ENCODE peak calls at places on chromosomes 7 and 10, in five cellular contexts. C is breast epithelium; I is RWPE1; V is midbrain; G is CD8-positive, alpha-beta memory T cell. F is an unnamed sample.

GRCh38 chr7:19709249-19709578 is 377 bp upstream of the POLR1F start:
- DNase-seq in I (no peak), V (no peak), G (no peak), C (no peak), F (no peak)

GRCh38 chr10:33273295-33274002 is 61.0 kb downstream of the NRP1 start:
- DNase-seq in C (peak; percentile 81), G (no peak), V (peak; percentile 44), I (peak; percentile 77), F (no peak)

GRCh38 chr7:21773326-21773725 is 172.4 kb downstream of the CDCA7L start:
- DNase-seq in G (no peak), I (no peak), V (peak; percentile 72), C (no peak), F (no peak)

GRCh38 chr7:2288986-2289611 is 25.1 kb downstream of the SNX8 start:
- DNase-seq in C (no peak), G (no peak), V (no peak), I (no peak), F (no peak)

GRCh38 chr10:114041166-114041565 is 2.5 kb upstream of the ADRB1 start:
- DNase-seq in C (no peak), G (no peak), V (no peak), I (no peak), F (no peak)

GRCh38 chr10:112235920-112236319 is 47.3 kb upstream of the TECTB start:
- DNase-seq in G (no peak), I (no peak), C (no peak), V (no peak), F (no peak)

GRCh38 chr7:70071786-70072185 is 473.5 kb downstream of the AUTS2 start:
- DNase-seq in I (no peak), C (no peak), V (no peak), G (no peak), F (no peak)

GRCh38 chr7:90455163-90456030 is 14.0 kb upstream of the PTTG1IP2 start:
- DNase-seq in V (peak; percentile 46), I (peak; percentile 64), C (no peak), G (no peak), F (peak; percentile 71)

GRCh38 chr7:119963654-119964053 is 309.3 kb upstream of the KCND2 start:
- DNase-seq in G (no peak), C (no peak), I (no peak), V (no peak), F (no peak)

GRCh38 chr10:14391342-14391741 is 60.6 kb upstream of the FRMD4A start:
- DNase-seq in V (no peak), G (no peak), C (no peak), I (no peak), F (no peak)

GRCh38 chr7:42677751-42678231 is 234.1 kb downstream of the C7orf25 start:
- DNase-seq in V (no peak), C (no peak), I (peak; percentile 62), G (no peak), F (peak; percentile 34)

F was measured in RKO.